ENCODE peak calls at places on chromosomes 16 and 17, in four cellular contexts. O, Y, B and I are unnamed samples.

GRCh38 chr17:6551909-6552768 is 4.2 kb downstream of the PITPNM3 start:
- DNase-seq in O (no peak), Y (peak), B (no peak), I (no peak)

GRCh38 chr16:50430076-50430475 is 61.3 kb upstream of the BRD7 start:
- DNase-seq in O (no peak), Y (no peak), B (no peak), I (no peak)

GRCh38 chr16:4401094-4401501 is 15.3 kb downstream of the CORO7 start:
- DNase-seq in O (no peak), Y (no peak), B (no peak), I (no peak)

GRCh38 chr16:3256146-3256875 is at the start of gene MEFV:
- DNase-seq in O (no peak), Y (no peak), B (no peak), I (no peak)

GRCh38 chr16:77322757-77323156 is 112.1 kb downstream of the ADAMTS18 start:
- DNase-seq in O (no peak), Y (no peak), B (no peak), I (no peak)

GRCh38 chr17:39461911-39462641 is 790 bp downstream of the CDK12 start:
- DNase-seq in O (peak), Y (peak), B (peak), I (peak)

GRCh38 chr17:70454377-70454776 is 285.0 kb downstream of the KCNJ2 start:
- DNase-seq in O (no peak), Y (no peak), B (no peak), I (no peak)

GRCh38 chr16:84606081-84606875 is 11.6 kb downstream of the COTL1 start:
- DNase-seq in O (no peak), Y (no peak), B (no peak), I (no peak)

GRCh38 chr17:56593073-56593740 is at the start of gene NOG:
- DNase-seq in O (no peak), Y (peak), B (no peak), I (peak)

GRCh38 chr17:57675427-57675826 is 69.7 kb downstream of the CCDC182 start:
- DNase-seq in O (no peak), Y (no peak), B (no peak), I (no peak)

GRCh38 chr17:81573794-81574642 is 21.9 kb upstream of the FAAP100 start:
- DNase-seq in O (no peak), Y (no peak), B (no peak), I (no peak)

GRCh38 chr16:53094013-53094630 is 39.3 kb downstream of the CHD9 start:
- DNase-seq in O (peak), Y (no peak), B (no peak), I (no peak)

GRCh38 chr17:30130121-30130520 is 13.5 kb downstream of the NSRP1 start:
- DNase-seq in O (no peak), Y (peak), B (no peak), I (no peak)

GRCh38 chr17:76697702-76698465 is 12.9 kb downstream of the MXRA7 start:
- DNase-seq in O (no peak), Y (peak), B (no peak), I (no peak)

GRCh38 chr17:63278731-63279442 is 167.2 kb downstream of the CYB561 start:
- DNase-seq in O (no peak), Y (no peak), B (no peak), I (no peak)

GRCh38 chr17:77467513-77467912 is 326.7 kb downstream of the SEC14L1 start:
- DNase-seq in O (no peak), Y (no peak), B (no peak), I (no peak)

GRCh38 chr17:3593384-3593783 is 15.8 kb downstream of the TRPV1 start:
- DNase-seq in O (no peak), Y (no peak), B (no peak), I (no peak)
- TF ChIP-seq CREB1 in O (no peak), Y (no peak), B (no peak), I (no peak)

DNA sequence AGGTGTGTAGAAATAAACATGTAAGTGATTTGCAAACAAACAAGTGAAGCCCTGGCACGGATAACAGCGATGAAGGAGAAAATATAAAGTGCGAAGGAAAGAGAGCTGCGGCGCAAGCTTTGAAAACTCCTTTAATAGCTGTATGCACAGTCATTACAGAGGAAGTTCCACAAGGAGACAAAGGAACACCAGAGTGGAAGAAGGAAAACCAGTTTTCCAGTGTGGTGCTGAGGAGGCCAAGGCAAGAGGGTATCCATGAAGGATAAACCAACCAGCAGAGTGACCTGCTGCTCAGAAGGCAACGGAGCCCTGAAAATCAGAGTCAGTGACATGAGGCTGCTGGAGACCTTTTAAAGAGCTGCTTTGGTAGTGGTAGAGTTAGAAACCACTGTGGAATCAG is 24.4 kb downstream of the METTL16 start:
- DNase-seq in O (no peak), Y (no peak), B (no peak), I (no peak)
- TF ChIP-seq CREB1 in O (no peak), Y (no peak), B (no peak), I (no peak)

GRCh38 chr16:72198641-72199250 is 26.8 kb upstream of the PMFBP1 start:
- DNase-seq in O (no peak), Y (peak), B (no peak), I (peak)

GRCh38 chr16:72201387-72201786 is 29.4 kb upstream of the PMFBP1 start:
- DNase-seq in O (no peak), Y (no peak), B (no peak), I (no peak)

GRCh38 chr16:72202014-72202413 is 30.1 kb upstream of the PMFBP1 start:
- DNase-seq in O (no peak), Y (no peak), B (no peak), I (no peak)

GRCh38 chr16:72199938-72200337 is 28.0 kb upstream of the PMFBP1 start:
- DNase-seq in O (no peak), Y (no peak), B (no peak), I (no peak)

DNA sequence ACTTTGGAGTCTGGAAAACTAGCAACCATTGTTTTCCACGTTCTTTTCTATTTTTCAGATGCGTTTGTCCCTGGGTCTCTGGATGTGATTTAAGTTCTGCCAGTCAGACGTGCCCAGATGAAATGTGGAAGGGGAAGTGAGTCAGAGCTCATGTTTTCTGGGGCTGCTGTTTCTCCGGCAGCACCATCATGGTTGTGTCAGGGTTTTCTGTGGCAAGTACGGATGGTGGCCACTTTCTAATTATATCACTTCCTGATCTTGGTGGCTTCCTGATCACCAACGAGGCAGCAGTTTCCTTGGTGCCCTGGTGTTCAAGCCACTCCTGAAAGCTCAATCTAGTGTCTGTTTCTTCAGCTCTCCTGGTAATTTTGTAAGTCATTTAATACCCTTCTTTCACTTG is 31.4 kb upstream of the PMFBP1 start:
- DNase-seq in O (peak), Y (no peak), B (no peak), I (no peak)
- TF ChIP-seq CREB1 in O (no peak), Y (no peak), B (no peak), I (no peak)

DNA sequence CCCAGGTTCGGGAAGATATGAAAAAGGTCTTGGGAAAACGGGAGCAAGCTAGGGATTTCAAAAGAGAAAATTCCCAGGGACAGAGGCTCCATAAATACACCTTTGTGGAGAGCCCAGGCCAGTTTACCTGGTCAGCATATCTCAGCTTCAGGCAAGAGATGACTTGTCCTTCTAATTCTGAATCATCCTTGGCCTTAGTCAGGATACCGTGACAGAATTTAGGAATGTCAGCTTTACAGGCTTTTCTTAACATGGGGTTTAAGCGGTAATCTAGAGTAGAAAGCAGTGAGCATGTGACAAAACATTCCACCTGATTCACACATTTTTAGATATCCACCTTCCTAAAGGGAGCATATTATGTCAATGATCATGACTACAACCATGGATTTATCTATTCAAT is 41.1 kb upstream of the CLEC18B start:
- DNase-seq in O (no peak), Y (no peak), B (no peak), I (no peak)
- TF ChIP-seq CREB1 in O (no peak), Y (no peak), B (no peak), I (no peak)

GRCh38 chr17:41810659-41811548 is 845 bp downstream of the P3H4 start:
- DNase-seq in O (no peak), Y (peak), B (no peak), I (peak)
- TF ChIP-seq CREB1 in O (no peak), Y (no peak), B (no peak), I (no peak)